ENCODE peak calls at places on chromosomes 12 and 14, in seven cellular contexts. One of them, this sample, is unnamed.

GRCh38 chr14:93759781-93760307 is 28.4 kb downstream of the PRIMA1 start:
- DNase-seq in lung: no peak
- DNase-seq in uterus: peak
- DNase-seq in ovary: peak
- DNase-seq in lower lobe of right lung: no peak
- DNase-seq in CD8-positive, alpha-beta T cell: no peak
- DNase-seq in gastrocnemius medialis: peak
- DNase-seq in this sample: no peak

GRCh38 chr12:62270384-62270783 is 10.2 kb downstream of the USP15 start:
- DNase-seq in lung: no peak
- DNase-seq in uterus: no peak
- DNase-seq in ovary: no peak
- DNase-seq in lower lobe of right lung: no peak
- DNase-seq in CD8-positive, alpha-beta T cell: no peak
- DNase-seq in gastrocnemius medialis: no peak
- DNase-seq in this sample: no peak

GRCh38 chr12:1360812-1361211 is 233.6 kb downstream of the FBXL14 start:
- DNase-seq in lung: no peak
- DNase-seq in uterus: no peak
- DNase-seq in ovary: no peak
- DNase-seq in lower lobe of right lung: no peak
- DNase-seq in CD8-positive, alpha-beta T cell: no peak
- DNase-seq in gastrocnemius medialis: no peak
- DNase-seq in this sample: peak

GRCh38 chr12:27293463-27293862 is 39.2 kb upstream of the BMAL2 start:
- DNase-seq in lung: no peak
- DNase-seq in uterus: no peak
- DNase-seq in ovary: no peak
- DNase-seq in lower lobe of right lung: no peak
- DNase-seq in CD8-positive, alpha-beta T cell: no peak
- DNase-seq in gastrocnemius medialis: no peak
- DNase-seq in this sample: no peak

GRCh38 chr12:59500915-59501314 is 94.9 kb upstream of the SLC16A7 start:
- DNase-seq in lung: no peak
- DNase-seq in uterus: no peak
- DNase-seq in ovary: no peak
- DNase-seq in lower lobe of right lung: no peak
- DNase-seq in CD8-positive, alpha-beta T cell: no peak
- DNase-seq in gastrocnemius medialis: no peak
- DNase-seq in this sample: peak

GRCh38 chr14:90556050-90556477 is 159.2 kb downstream of the CALM1 start:
- DNase-seq in lung: no peak
- DNase-seq in uterus: no peak
- DNase-seq in ovary: no peak
- DNase-seq in lower lobe of right lung: peak
- DNase-seq in CD8-positive, alpha-beta T cell: no peak
- DNase-seq in gastrocnemius medialis: no peak
- DNase-seq in this sample: no peak

GRCh38 chr12:30989754-30990153 is 63.2 kb downstream of the TSPAN11 start:
- DNase-seq in lung: no peak
- DNase-seq in uterus: no peak
- DNase-seq in ovary: no peak
- DNase-seq in lower lobe of right lung: no peak
- DNase-seq in CD8-positive, alpha-beta T cell: no peak
- DNase-seq in gastrocnemius medialis: no peak
- DNase-seq in this sample: no peak

GRCh38 chr12:92621833-92622232 is 81.0 kb upstream of the PLEKHG7 start:
- DNase-seq in lung: no peak
- DNase-seq in uterus: no peak
- DNase-seq in ovary: no peak
- DNase-seq in lower lobe of right lung: no peak
- DNase-seq in CD8-positive, alpha-beta T cell: no peak
- DNase-seq in gastrocnemius medialis: no peak
- DNase-seq in this sample: no peak

GRCh38 chr12:48969847-48970701 is 1.5 kb downstream of the WNT10B start:
- DNase-seq in lung: no peak
- DNase-seq in uterus: no peak
- DNase-seq in ovary: no peak
- DNase-seq in lower lobe of right lung: peak
- DNase-seq in CD8-positive, alpha-beta T cell: peak
- DNase-seq in gastrocnemius medialis: no peak
- DNase-seq in this sample: no peak

GRCh38 chr12:54371328-54372112 is 7.2 kb upstream of the GPR84 start:
- DNase-seq in lung: no peak
- DNase-seq in uterus: peak
- DNase-seq in ovary: peak
- DNase-seq in lower lobe of right lung: no peak
- DNase-seq in CD8-positive, alpha-beta T cell: no peak
- DNase-seq in gastrocnemius medialis: peak
- DNase-seq in this sample: no peak

GRCh38 chr14:54839681-54840080 is 62.9 kb downstream of the GCH1 start:
- DNase-seq in lung: peak
- DNase-seq in uterus: peak
- DNase-seq in ovary: peak
- DNase-seq in lower lobe of right lung: no peak
- DNase-seq in CD8-positive, alpha-beta T cell: no peak
- DNase-seq in gastrocnemius medialis: peak
- DNase-seq in this sample: no peak

GRCh38 chr14:71243697-71244096 is 336.4 kb downstream of the PCNX1 start:
- DNase-seq in lung: no peak
- DNase-seq in uterus: no peak
- DNase-seq in ovary: no peak
- DNase-seq in lower lobe of right lung: no peak
- DNase-seq in CD8-positive, alpha-beta T cell: no peak
- DNase-seq in gastrocnemius medialis: no peak
- DNase-seq in this sample: no peak

GRCh38 chr12:128959931-128960330 is 106.7 kb downstream of the GLT1D1 start:
- DNase-seq in lung: no peak
- DNase-seq in uterus: no peak
- DNase-seq in ovary: no peak
- DNase-seq in lower lobe of right lung: no peak
- DNase-seq in CD8-positive, alpha-beta T cell: no peak
- DNase-seq in gastrocnemius medialis: no peak
- DNase-seq in this sample: no peak

GRCh38 chr12:106226884-106227640 is 20.8 kb downstream of the CKAP4 start:
- DNase-seq in lung: no peak
- DNase-seq in uterus: peak
- DNase-seq in ovary: no peak
- DNase-seq in lower lobe of right lung: no peak
- DNase-seq in CD8-positive, alpha-beta T cell: peak
- DNase-seq in gastrocnemius medialis: peak
- DNase-seq in this sample: no peak

GRCh38 chr12:119182701-119183493 is 4.2 kb downstream of the HSPB8 start:
- DNase-seq in lung: no peak
- DNase-seq in uterus: no peak
- DNase-seq in ovary: no peak
- DNase-seq in lower lobe of right lung: no peak
- DNase-seq in CD8-positive, alpha-beta T cell: no peak
- DNase-seq in gastrocnemius medialis: peak
- DNase-seq in this sample: no peak

GRCh38 chr12:6249580-6249979 is 49.4 kb downstream of the CD9 start:
- DNase-seq in lung: no peak
- DNase-seq in uterus: no peak
- DNase-seq in ovary: no peak
- DNase-seq in lower lobe of right lung: no peak
- DNase-seq in CD8-positive, alpha-beta T cell: no peak
- DNase-seq in gastrocnemius medialis: no peak
- DNase-seq in this sample: no peak

GRCh38 chr14:23379331-23380196 is 2.7 kb downstream of the CMTM5 start:
- DNase-seq in lung: peak
- DNase-seq in uterus: no peak
- DNase-seq in ovary: peak
- DNase-seq in lower lobe of right lung: peak
- DNase-seq in CD8-positive, alpha-beta T cell: peak
- DNase-seq in gastrocnemius medialis: peak
- DNase-seq in this sample: no peak

GRCh38 chr14:50666772-50667490 is 1.2 kb downstream of the SAV1 start:
- DNase-seq in lung: no peak
- DNase-seq in uterus: peak
- DNase-seq in ovary: peak
- DNase-seq in lower lobe of right lung: no peak
- DNase-seq in CD8-positive, alpha-beta T cell: peak
- DNase-seq in gastrocnemius medialis: peak
- DNase-seq in this sample: peak

GRCh38 chr12:88617352-88617751 is 37.1 kb upstream of the KITLG start:
- DNase-seq in lung: no peak
- DNase-seq in uterus: no peak
- DNase-seq in ovary: no peak
- DNase-seq in lower lobe of right lung: no peak
- DNase-seq in CD8-positive, alpha-beta T cell: no peak
- DNase-seq in gastrocnemius medialis: no peak
- DNase-seq in this sample: no peak

GRCh38 chr14:32382704-32383103 is 53.6 kb downstream of the AKAP6 start:
- DNase-seq in lung: no peak
- DNase-seq in uterus: no peak
- DNase-seq in ovary: no peak
- DNase-seq in lower lobe of right lung: no peak
- DNase-seq in CD8-positive, alpha-beta T cell: no peak
- DNase-seq in gastrocnemius medialis: no peak
- DNase-seq in this sample: no peak

GRCh38 chr12:113152835-113153814 is 3.6 kb downstream of the CFAP73 start:
- DNase-seq in lung: peak
- DNase-seq in uterus: no peak
- DNase-seq in ovary: no peak
- DNase-seq in lower lobe of right lung: peak
- DNase-seq in CD8-positive, alpha-beta T cell: peak
- DNase-seq in gastrocnemius medialis: no peak
- DNase-seq in this sample: peak
- H3K27ac ChIP-seq in lung: no peak
- H3K27ac ChIP-seq in uterus: no peak
- H3K27ac ChIP-seq in ovary: no peak
- H3K27ac ChIP-seq in lower lobe of right lung: no peak
- H3K27ac ChIP-seq in CD8-positive, alpha-beta T cell: no peak
- H3K27ac ChIP-seq in gastrocnemius medialis: no peak
- H3K27ac ChIP-seq in this sample: no peak

DNA sequence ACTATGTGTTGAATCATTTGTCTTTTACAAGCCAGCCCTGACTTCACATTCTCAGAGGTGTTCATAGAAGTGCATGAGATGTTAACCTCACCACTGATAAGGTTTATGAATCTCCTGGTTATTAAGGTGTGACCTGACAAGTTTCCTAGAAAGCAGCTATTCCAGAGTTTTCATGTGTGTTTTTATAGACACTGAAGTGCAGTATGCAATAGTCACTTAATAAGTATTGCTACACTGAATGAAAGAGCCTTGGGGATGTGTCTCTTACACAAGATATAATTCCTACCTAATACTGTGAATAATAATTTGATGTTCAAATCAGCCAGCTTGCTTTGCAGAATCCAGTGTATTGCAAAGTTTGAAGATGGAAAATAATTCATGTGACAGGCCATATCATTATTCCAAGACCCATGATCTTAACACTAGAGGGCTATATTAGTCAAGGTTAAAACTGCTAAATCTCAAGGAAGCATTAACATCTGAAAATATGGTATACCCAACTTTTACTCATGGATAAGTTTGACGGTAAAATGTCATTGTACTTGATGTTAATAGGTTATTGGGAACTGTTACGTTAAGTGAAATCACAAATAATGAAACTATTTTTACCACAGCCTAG is 13.0 kb downstream of the SLC25A3 start:
- DNase-seq in lung: no peak
- DNase-seq in uterus: no peak
- DNase-seq in ovary: no peak
- DNase-seq in lower lobe of right lung: no peak
- DNase-seq in CD8-positive, alpha-beta T cell: no peak
- DNase-seq in gastrocnemius medialis: no peak
- DNase-seq in this sample: no peak
- TF ChIP-seq CTCF in lung: no peak
- TF ChIP-seq CTCF in uterus: no peak
- TF ChIP-seq CTCF in ovary: no peak
- TF ChIP-seq CTCF in lower lobe of right lung: no peak
- TF ChIP-seq CTCF in CD8-positive, alpha-beta T cell: no peak
- TF ChIP-seq CTCF in gastrocnemius medialis: no peak
- TF ChIP-seq CTCF in this sample: peak

DNA sequence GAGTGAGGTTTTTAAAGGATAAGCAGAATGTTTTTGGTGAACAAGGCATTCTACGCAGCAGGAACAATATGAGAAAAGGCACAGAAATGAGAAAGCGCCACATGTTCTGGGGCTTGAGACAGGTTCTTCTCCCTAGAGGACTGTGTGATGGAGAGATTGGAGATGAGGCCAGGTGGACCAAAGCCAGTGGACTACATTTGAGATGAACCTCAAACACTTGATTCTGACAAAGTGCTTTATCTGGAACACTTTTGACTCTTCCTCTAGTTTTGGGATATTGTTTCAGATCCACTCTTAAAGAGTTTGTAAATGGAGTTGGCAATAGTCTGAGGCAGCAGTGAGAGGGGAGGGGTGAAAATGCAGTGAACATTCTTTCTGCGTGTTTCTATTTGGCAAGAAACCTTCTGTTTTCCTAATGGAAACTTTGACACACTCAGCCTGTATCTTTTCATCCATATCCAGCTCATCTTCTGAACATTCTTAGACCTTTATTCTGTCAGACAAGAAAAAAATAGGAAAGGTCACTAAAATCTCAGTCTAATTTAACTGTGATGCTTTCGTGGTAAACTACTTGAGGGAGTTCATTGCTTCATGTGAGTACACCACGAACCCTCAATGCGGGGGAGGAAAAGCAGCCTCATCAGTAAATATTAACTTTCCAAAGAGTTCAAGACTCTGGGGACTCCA is 57.3 kb upstream of the KCNJ8 start:
- DNase-seq in lung: no peak
- DNase-seq in uterus: peak
- DNase-seq in ovary: peak
- DNase-seq in lower lobe of right lung: no peak
- DNase-seq in CD8-positive, alpha-beta T cell: no peak
- DNase-seq in gastrocnemius medialis: peak
- DNase-seq in this sample: no peak
- H3K27ac ChIP-seq in lung: peak
- H3K27ac ChIP-seq in uterus: peak
- H3K27ac ChIP-seq in ovary: peak
- H3K27ac ChIP-seq in lower lobe of right lung: no peak
- H3K27ac ChIP-seq in CD8-positive, alpha-beta T cell: no peak
- H3K27ac ChIP-seq in gastrocnemius medialis: peak
- H3K27ac ChIP-seq in this sample: no peak

GRCh38 chr12:104735801-104736200 is 222.3 kb downstream of the SLC41A2 start:
- DNase-seq in lung: no peak
- DNase-seq in uterus: no peak
- DNase-seq in ovary: no peak
- DNase-seq in lower lobe of right lung: no peak
- DNase-seq in CD8-positive, alpha-beta T cell: no peak
- DNase-seq in gastrocnemius medialis: no peak
- DNase-seq in this sample: no peak

GRCh38 chr12:104734541-104735075 is 223.5 kb downstream of the SLC41A2 start:
- DNase-seq in lung: no peak
- DNase-seq in uterus: no peak
- DNase-seq in ovary: no peak
- DNase-seq in lower lobe of right lung: no peak
- DNase-seq in CD8-positive, alpha-beta T cell: no peak
- DNase-seq in gastrocnemius medialis: no peak
- DNase-seq in this sample: no peak

GRCh38 chr12:104737113-104737512 is 221.0 kb downstream of the SLC41A2 start:
- DNase-seq in lung: no peak
- DNase-seq in uterus: no peak
- DNase-seq in ovary: no peak
- DNase-seq in lower lobe of right lung: no peak
- DNase-seq in CD8-positive, alpha-beta T cell: no peak
- DNase-seq in gastrocnemius medialis: no peak
- DNase-seq in this sample: no peak

GRCh38 chr12:104737682-104738370 is 220.3 kb downstream of the SLC41A2 start:
- DNase-seq in lung: no peak
- DNase-seq in uterus: no peak
- DNase-seq in ovary: no peak
- DNase-seq in lower lobe of right lung: no peak
- DNase-seq in CD8-positive, alpha-beta T cell: no peak
- DNase-seq in gastrocnemius medialis: no peak
- DNase-seq in this sample: no peak

GRCh38 chr12:104736307-104736706 is 221.8 kb downstream of the SLC41A2 start:
- DNase-seq in lung: no peak
- DNase-seq in uterus: no peak
- DNase-seq in ovary: no peak
- DNase-seq in lower lobe of right lung: no peak
- DNase-seq in CD8-positive, alpha-beta T cell: no peak
- DNase-seq in gastrocnemius medialis: no peak
- DNase-seq in this sample: no peak
- TF ChIP-seq CTCF in lung: no peak
- TF ChIP-seq CTCF in uterus: no peak
- TF ChIP-seq CTCF in ovary: no peak
- TF ChIP-seq CTCF in lower lobe of right lung: no peak
- TF ChIP-seq CTCF in CD8-positive, alpha-beta T cell: no peak
- TF ChIP-seq CTCF in gastrocnemius medialis: no peak
- TF ChIP-seq CTCF in this sample: no peak

This sample was measured in foreskin keratinocyte.